ENCODE peak calls at places on chromosomes 4 and X, in four cellular contexts. One of them, this sample, is unnamed.

GRCh38 chr4:4869731-4870483 is 10.4 kb downstream of the MSX1 start:
- DNase-seq in heart right ventricle: no peak
- DNase-seq in GM12878: no peak
- DNase-seq in brain microvascular endothelial cell: no peak
- DNase-seq in this sample: no peak

GRCh38 chr4:88008624-88009235 is 1.3 kb downstream of the PKD2 start:
- DNase-seq in brain microvascular endothelial cell: peak
- DNase-seq in heart right ventricle: no peak
- DNase-seq in GM12878: no peak
- DNase-seq in this sample: no peak

GRCh38 chrX:154444001-154444754 is at the start of gene FAM50A:
- DNase-seq in heart right ventricle: peak
- DNase-seq in brain microvascular endothelial cell: peak
- DNase-seq in GM12878: no peak
- DNase-seq in this sample: peak

GRCh38 chr4:90246841-90247240 is 119.6 kb downstream of the CCSER1 start:
- DNase-seq in brain microvascular endothelial cell: no peak
- DNase-seq in heart right ventricle: no peak
- DNase-seq in GM12878: no peak
- DNase-seq in this sample: no peak

GRCh38 chrX:12614266-12614665 is 176.9 kb upstream of the PRPS2 start:
- DNase-seq in GM12878: no peak
- DNase-seq in brain microvascular endothelial cell: no peak
- DNase-seq in heart right ventricle: no peak
- DNase-seq in this sample: no peak

GRCh38 chrX:850471-850916 is 219.9 kb downstream of the SHOX start:
- DNase-seq in heart right ventricle: no peak
- DNase-seq in brain microvascular endothelial cell: peak
- DNase-seq in GM12878: no peak
- DNase-seq in this sample: no peak

GRCh38 chrX:153226344-153227190 is 47.5 kb downstream of the MAGEA1 start:
- DNase-seq in heart right ventricle: no peak
- DNase-seq in brain microvascular endothelial cell: peak
- DNase-seq in GM12878: no peak
- DNase-seq in this sample: no peak

GRCh38 chr4:51844157-51845054 is 1.5 kb downstream of the DCUN1D4 start:
- DNase-seq in GM12878: peak
- DNase-seq in brain microvascular endothelial cell: peak
- DNase-seq in heart right ventricle: peak
- DNase-seq in this sample: peak

GRCh38 chr4:48767055-48767454 is 13.0 kb downstream of the FRYL start:
- DNase-seq in heart right ventricle: no peak
- DNase-seq in brain microvascular endothelial cell: no peak
- DNase-seq in GM12878: no peak
- DNase-seq in this sample: no peak

GRCh38 chrX:105063743-105064142 is 156.8 kb downstream of the TEX13A start:
- DNase-seq in heart right ventricle: no peak
- DNase-seq in brain microvascular endothelial cell: no peak
- DNase-seq in GM12878: no peak
- DNase-seq in this sample: no peak

GRCh38 chr4:146957252-146957651 is 11.6 kb upstream of the TTC29 start:
- DNase-seq in heart right ventricle: no peak
- DNase-seq in GM12878: no peak
- DNase-seq in brain microvascular endothelial cell: peak
- DNase-seq in this sample: no peak

GRCh38 chr4:136424052-136424451 is 1108.2 kb downstream of the PCDH18 start:
- DNase-seq in GM12878: no peak
- DNase-seq in heart right ventricle: no peak
- DNase-seq in brain microvascular endothelial cell: no peak
- DNase-seq in this sample: no peak

GRCh38 chr4:41681054-41681453 is 67.5 kb downstream of the PHOX2B start:
- DNase-seq in heart right ventricle: no peak
- DNase-seq in brain microvascular endothelial cell: no peak
- DNase-seq in GM12878: no peak
- DNase-seq in this sample: no peak

GRCh38 chr4:16225996-16226815 is at the start of gene TAPT1:
- DNase-seq in GM12878: no peak
- DNase-seq in brain microvascular endothelial cell: peak
- DNase-seq in heart right ventricle: peak
- DNase-seq in this sample: peak

GRCh38 chrX:46180258-46180687 is 364.9 kb downstream of the ZNF674 start:
- DNase-seq in GM12878: peak
- DNase-seq in heart right ventricle: no peak
- DNase-seq in brain microvascular endothelial cell: peak
- DNase-seq in this sample: no peak

GRCh38 chr4:53019485-53020382 is 157.6 kb downstream of the RASL11B start:
- DNase-seq in brain microvascular endothelial cell: peak
- DNase-seq in GM12878: no peak
- DNase-seq in heart right ventricle: no peak
- DNase-seq in this sample: no peak

GRCh38 chr4:77001907-77002306 is 52.4 kb downstream of the SEPTIN11 start:
- DNase-seq in brain microvascular endothelial cell: peak
- DNase-seq in heart right ventricle: no peak
- DNase-seq in GM12878: no peak
- DNase-seq in this sample: no peak

GRCh38 chr4:105198541-105198940 is 51.9 kb downstream of the TET2 start:
- DNase-seq in heart right ventricle: no peak
- DNase-seq in GM12878: no peak
- DNase-seq in brain microvascular endothelial cell: no peak
- DNase-seq in this sample: no peak

GRCh38 chrX:101977091-101977490 is 45.3 kb upstream of the ZMAT1 start:
- DNase-seq in GM12878: no peak
- DNase-seq in brain microvascular endothelial cell: no peak
- DNase-seq in heart right ventricle: no peak
- DNase-seq in this sample: no peak

GRCh38 chr4:181991374-181991773 is 251.8 kb upstream of the TENM3 start:
- DNase-seq in GM12878: no peak
- DNase-seq in brain microvascular endothelial cell: no peak
- DNase-seq in heart right ventricle: no peak
- DNase-seq in this sample: no peak

GRCh38 chrX:130772313-130773140 is 130.5 kb downstream of the ENOX2 start:
- DNase-seq in heart right ventricle: no peak
- DNase-seq in brain microvascular endothelial cell: peak
- DNase-seq in GM12878: no peak
- DNase-seq in this sample: no peak

GRCh38 chrX:65671966-65672365 is 4.5 kb downstream of the MSN start:
- DNase-seq in heart right ventricle: no peak
- DNase-seq in brain microvascular endothelial cell: no peak
- DNase-seq in GM12878: no peak
- DNase-seq in this sample: no peak

GRCh38 chr4:83207497-83208105 is 77.0 kb downstream of the COQ2 start:
- DNase-seq in brain microvascular endothelial cell: peak
- DNase-seq in heart right ventricle: no peak
- DNase-seq in GM12878: no peak
- DNase-seq in this sample: no peak

GRCh38 chr4:129446074-129446473 is 350.1 kb downstream of the C4orf33 start:
- DNase-seq in brain microvascular endothelial cell: peak
- DNase-seq in GM12878: no peak
- DNase-seq in heart right ventricle: no peak
- DNase-seq in this sample: no peak

GRCh38 chr4:31575504-31575903 is 855.3 kb downstream of the PCDH7 start:
- DNase-seq in brain microvascular endothelial cell: no peak
- DNase-seq in heart right ventricle: no peak
- DNase-seq in GM12878: no peak
- DNase-seq in this sample: no peak

GRCh38 chrX:10173331-10173900 is 16.6 kb downstream of the CLCN4 start:
- DNase-seq in GM12878: no peak
- DNase-seq in brain microvascular endothelial cell: peak
- DNase-seq in heart right ventricle: no peak
- DNase-seq in this sample: peak

GRCh38 chr4:157804986-157805385 is 367.8 kb downstream of the GASK1B start:
- DNase-seq in GM12878: no peak
- DNase-seq in brain microvascular endothelial cell: no peak
- DNase-seq in heart right ventricle: no peak
- DNase-seq in this sample: no peak

GRCh38 chrX:149274516-149275105 is 230.5 kb downstream of the IDS start:
- DNase-seq in GM12878: no peak
- DNase-seq in brain microvascular endothelial cell: peak
- DNase-seq in heart right ventricle: no peak
- DNase-seq in this sample: no peak

GRCh38 chrX:9708086-9708485 is 57.6 kb downstream of the GPR143 start:
- DNase-seq in GM12878: no peak
- DNase-seq in brain microvascular endothelial cell: no peak
- DNase-seq in heart right ventricle: no peak
- DNase-seq in this sample: no peak

GRCh38 chr4:186592450-186592849 is 37.1 kb upstream of the MTNR1A start:
- DNase-seq in GM12878: no peak
- DNase-seq in brain microvascular endothelial cell: no peak
- DNase-seq in heart right ventricle: no peak
- DNase-seq in this sample: no peak

GRCh38 chr4:84582988-84583870 is at the start of gene CDS1:
- DNase-seq in heart right ventricle: peak
- DNase-seq in brain microvascular endothelial cell: no peak
- DNase-seq in GM12878: no peak
- DNase-seq in this sample: peak

GRCh38 chrX:3046253-3046909 is 5.1 kb downstream of the ARSF start:
- DNase-seq in heart right ventricle: no peak
- DNase-seq in GM12878: no peak
- DNase-seq in brain microvascular endothelial cell: no peak
- DNase-seq in this sample: no peak

GRCh38 chr4:176587920-176588319 is 204.8 kb downstream of the VEGFC start:
- DNase-seq in brain microvascular endothelial cell: peak
- DNase-seq in heart right ventricle: no peak
- DNase-seq in GM12878: no peak
- DNase-seq in this sample: no peak

GRCh38 chr4:19807505-19807904 is 444.2 kb upstream of the SLIT2 start:
- DNase-seq in heart right ventricle: no peak
- DNase-seq in GM12878: no peak
- DNase-seq in brain microvascular endothelial cell: peak
- DNase-seq in this sample: no peak

GRCh38 chr4:20992002-20992401 is 291.7 kb downstream of the PACRGL start:
- DNase-seq in GM12878: no peak
- DNase-seq in heart right ventricle: no peak
- DNase-seq in brain microvascular endothelial cell: no peak
- DNase-seq in this sample: no peak

GRCh38 chrX:153395613-153396319 is 5.4 kb downstream of the PNMA6E start:
- DNase-seq in brain microvascular endothelial cell: no peak
- DNase-seq in GM12878: no peak
- DNase-seq in heart right ventricle: no peak
- DNase-seq in this sample: no peak

GRCh38 chrX:68599256-68600152 is 48.0 kb upstream of the STARD8 start:
- DNase-seq in GM12878: no peak
- DNase-seq in heart right ventricle: no peak
- DNase-seq in brain microvascular endothelial cell: peak
- DNase-seq in this sample: no peak
- TF ChIP-seq CTCF in GM12878: peak
- TF ChIP-seq CTCF in heart right ventricle: peak
- TF ChIP-seq CTCF in brain microvascular endothelial cell: peak
- TF ChIP-seq CTCF in this sample: no peak

DNA sequence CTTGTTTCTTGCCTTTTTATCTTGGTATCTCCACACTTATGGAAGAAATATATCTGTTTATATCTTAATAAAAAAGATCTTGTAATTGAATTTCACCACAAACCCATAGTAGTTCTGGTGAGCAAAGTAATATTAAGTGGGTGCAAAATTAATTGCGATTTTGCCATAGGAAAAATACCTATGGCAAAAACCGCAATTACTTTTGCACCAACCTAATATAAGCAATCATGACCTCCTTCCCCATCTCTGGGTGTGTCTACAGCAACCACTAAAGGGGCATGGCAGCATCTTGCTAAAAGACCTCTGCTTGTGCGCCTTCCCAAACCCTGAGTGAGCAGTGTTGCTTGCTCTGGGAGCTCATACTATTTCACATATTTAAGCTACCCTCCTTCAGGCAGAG is 124.2 kb upstream of the GUCY1A1 start:
- DNase-seq in heart right ventricle: no peak
- DNase-seq in brain microvascular endothelial cell: no peak
- DNase-seq in GM12878: no peak
- DNase-seq in this sample: no peak
- H3K27ac ChIP-seq in heart right ventricle: no peak
- H3K27ac ChIP-seq in brain microvascular endothelial cell: no peak
- H3K27ac ChIP-seq in GM12878: no peak
- H3K27ac ChIP-seq in this sample: no peak

DNA sequence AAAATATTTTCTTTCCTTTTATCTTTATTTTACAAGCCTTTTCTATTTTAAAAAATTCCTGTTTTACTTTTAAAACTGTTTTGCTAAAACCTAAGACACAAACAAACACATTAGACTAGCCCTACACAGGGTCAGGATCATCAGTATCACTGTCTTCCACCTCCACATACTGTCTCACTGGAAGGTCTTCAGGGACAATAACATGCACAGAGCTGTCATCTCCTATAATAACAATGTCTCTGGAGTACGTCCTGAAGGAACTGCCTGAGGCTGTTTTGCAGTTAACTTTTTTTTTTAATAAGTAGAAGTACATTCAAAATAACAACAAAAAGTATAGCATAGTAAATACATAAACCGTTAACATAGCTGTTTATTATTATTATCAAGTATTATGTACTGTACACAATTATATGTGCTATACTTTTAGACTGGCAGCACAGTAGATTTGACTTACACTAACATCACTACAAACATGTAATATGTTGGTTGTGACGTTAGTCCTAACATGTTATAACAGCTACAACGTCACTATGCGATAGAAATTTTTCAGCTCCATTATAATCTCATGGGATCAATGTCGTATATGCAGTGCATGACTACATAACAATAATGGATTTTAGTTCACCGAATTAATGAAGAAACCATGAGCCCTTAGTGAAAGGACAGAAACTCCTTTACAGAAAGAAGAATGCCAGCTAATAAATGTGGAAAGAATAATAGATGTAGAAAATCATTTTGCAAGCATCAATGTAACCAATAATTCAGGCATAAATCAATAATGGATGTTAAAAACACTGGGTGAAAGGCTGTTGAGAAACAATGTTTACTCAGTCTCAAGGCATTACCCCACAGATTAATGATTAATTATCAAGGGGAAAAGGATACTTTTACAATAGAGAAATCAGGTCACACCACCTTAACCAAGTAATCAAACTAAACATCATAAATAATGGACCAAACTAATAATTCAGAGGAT is 49.2 kb downstream of the FBXW7 start:
- DNase-seq in heart right ventricle: no peak
- DNase-seq in GM12878: no peak
- DNase-seq in brain microvascular endothelial cell: no peak
- DNase-seq in this sample: no peak
- H3K4me3 ChIP-seq in heart right ventricle: no peak
- H3K4me3 ChIP-seq in GM12878: no peak
- H3K4me3 ChIP-seq in brain microvascular endothelial cell: no peak
- H3K4me3 ChIP-seq in this sample: no peak

DNA sequence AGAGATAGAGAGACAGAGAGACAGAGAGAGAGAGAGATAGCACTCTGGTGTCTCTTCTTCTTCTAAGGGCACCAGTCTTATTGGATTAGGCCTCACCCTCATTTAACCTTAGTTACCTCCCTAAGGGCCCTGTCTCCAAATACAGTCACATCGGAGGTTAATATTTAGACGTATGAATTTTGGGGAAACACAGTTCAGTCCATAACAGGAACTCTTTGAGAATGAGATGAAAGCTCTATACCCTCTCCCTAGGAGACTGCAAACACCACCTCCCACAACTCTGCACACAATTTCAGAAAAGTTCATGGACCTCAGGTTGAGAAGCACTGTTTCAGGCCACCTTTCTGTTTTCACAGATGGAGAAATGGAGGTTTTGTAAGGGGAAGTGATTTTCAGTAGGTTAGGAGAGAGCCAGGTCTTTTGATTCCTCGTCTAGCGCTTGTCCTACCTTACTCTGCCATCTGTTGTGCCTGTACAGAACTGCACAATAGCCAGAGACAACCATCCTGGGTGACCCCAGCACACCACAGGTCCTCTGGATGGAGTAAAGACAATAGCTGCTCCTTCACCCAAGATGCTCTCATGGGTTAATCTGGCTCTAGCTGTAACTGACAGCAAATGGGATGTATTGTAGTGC is 16.9 kb upstream of the LOC101059915 start:
- DNase-seq in heart right ventricle: no peak
- DNase-seq in brain microvascular endothelial cell: no peak
- DNase-seq in GM12878: no peak
- DNase-seq in this sample: no peak
- TF ChIP-seq CTCF in heart right ventricle: peak
- TF ChIP-seq CTCF in brain microvascular endothelial cell: peak
- TF ChIP-seq CTCF in GM12878: peak
- TF ChIP-seq CTCF in this sample: no peak

This sample was measured in stomach.